ENCODE peak calls at places on chromosomes 16 and 17, in six cellular contexts. T is GM06990, A is mucosa of descending colon, G is tibial nerve, X is SK-N-SH, D is AG10803. J is an unnamed sample.

GRCh38 chr17:32259596-32259995 is 6.0 kb upstream of the RHBDL3 start:
- DNase-seq in T (no peak), A (no peak), G (no peak), X (no peak), D (peak; percentile 48), J (no peak)

GRCh38 chr17:43695968-43696865 is 34.5 kb upstream of the MEOX1 start:
- DNase-seq in T (no peak), A (no peak), G (no peak), X (no peak), D (peak; percentile 79), J (no peak)

GRCh38 chr16:49452108-49452507 is 78.5 kb downstream of the C16orf78 start:
- DNase-seq in T (no peak), A (no peak), G (no peak), X (no peak), D (no peak), J (no peak)

GRCh38 chr17:4648741-4649140 is 7.3 kb upstream of the ALOX15 start:
- DNase-seq in T (no peak), A (no peak), G (no peak), X (no peak), D (no peak), J (no peak)

GRCh38 chr17:8057691-8058114 is 18.8 kb downstream of the ALOX15B start:
- DNase-seq in T (no peak), A (no peak), G (no peak), X (peak; percentile 80), D (peak; percentile 73), J (peak; percentile 80)

GRCh38 chr16:82583415-82583814 is 43.4 kb upstream of the CDH13 start:
- DNase-seq in T (no peak), A (no peak), G (no peak), X (no peak), D (peak; percentile 30), J (no peak)

GRCh38 chr17:65055280-65055707 is 1.2 kb downstream of the GNA13 start:
- DNase-seq in T (no peak), A (no peak), G (no peak), X (peak; percentile 36), D (no peak), J (no peak)

GRCh38 chr16:10828851-10829331 is 10.3 kb upstream of the TVP23A start:
- DNase-seq in T (no peak), A (peak; percentile 81), G (peak; percentile 83), X (peak; percentile 82), D (peak; percentile 89), J (no peak)

GRCh38 chr17:27259356-27259755 is 34.6 kb upstream of the WSB1 start:
- DNase-seq in T (no peak), A (no peak), G (no peak), X (no peak), D (no peak), J (no peak)

GRCh38 chr17:46020023-46020735 is 21.1 kb downstream of the STH start:
- DNase-seq in T (no peak), A (no peak), G (no peak), X (no peak), D (no peak), J (peak; percentile 80)

GRCh38 chr17:63675607-63676539 is 24.1 kb downstream of the LIMD2 start:
- DNase-seq in T (no peak), A (peak; percentile 84), G (peak; percentile 63), X (peak; percentile 85), D (peak; percentile 82), J (no peak)

GRCh38 chr17:43341705-43342600 is 56.8 kb upstream of the ARL4D start:
- DNase-seq in T (no peak), A (no peak), G (no peak), X (no peak), D (peak; percentile 53), J (peak; percentile 56)

GRCh38 chr17:9771465-9771864 is 19.9 kb downstream of the DHRS7C start:
- DNase-seq in T (no peak), A (no peak), G (no peak), X (no peak), D (no peak), J (no peak)

GRCh38 chr16:80974649-80975376 is 31.9 kb downstream of the CMC2 start:
- DNase-seq in T (no peak), A (no peak), G (no peak), X (no peak), D (no peak), J (no peak)

GRCh38 chr16:84614075-84614474 is 3.8 kb downstream of the COTL1 start:
- DNase-seq in T (no peak), A (no peak), G (no peak), X (no peak), D (no peak), J (no peak)

GRCh38 chr16:84613408-84614071 is 4.3 kb downstream of the COTL1 start:
- DNase-seq in T (no peak), A (no peak), G (no peak), X (no peak), D (no peak), J (no peak)

GRCh38 chr16:84617068-84617630 is 729 bp downstream of the COTL1 start:
- DNase-seq in T (peak; percentile 67), A (peak; percentile 74), G (no peak), X (peak; percentile 65), D (no peak), J (peak; percentile 66)

GRCh38 chr16:84616515-84616914 is 1.4 kb downstream of the COTL1 start:
- DNase-seq in T (no peak), A (no peak), G (no peak), X (no peak), D (no peak), J (peak; percentile 52)

DNA sequence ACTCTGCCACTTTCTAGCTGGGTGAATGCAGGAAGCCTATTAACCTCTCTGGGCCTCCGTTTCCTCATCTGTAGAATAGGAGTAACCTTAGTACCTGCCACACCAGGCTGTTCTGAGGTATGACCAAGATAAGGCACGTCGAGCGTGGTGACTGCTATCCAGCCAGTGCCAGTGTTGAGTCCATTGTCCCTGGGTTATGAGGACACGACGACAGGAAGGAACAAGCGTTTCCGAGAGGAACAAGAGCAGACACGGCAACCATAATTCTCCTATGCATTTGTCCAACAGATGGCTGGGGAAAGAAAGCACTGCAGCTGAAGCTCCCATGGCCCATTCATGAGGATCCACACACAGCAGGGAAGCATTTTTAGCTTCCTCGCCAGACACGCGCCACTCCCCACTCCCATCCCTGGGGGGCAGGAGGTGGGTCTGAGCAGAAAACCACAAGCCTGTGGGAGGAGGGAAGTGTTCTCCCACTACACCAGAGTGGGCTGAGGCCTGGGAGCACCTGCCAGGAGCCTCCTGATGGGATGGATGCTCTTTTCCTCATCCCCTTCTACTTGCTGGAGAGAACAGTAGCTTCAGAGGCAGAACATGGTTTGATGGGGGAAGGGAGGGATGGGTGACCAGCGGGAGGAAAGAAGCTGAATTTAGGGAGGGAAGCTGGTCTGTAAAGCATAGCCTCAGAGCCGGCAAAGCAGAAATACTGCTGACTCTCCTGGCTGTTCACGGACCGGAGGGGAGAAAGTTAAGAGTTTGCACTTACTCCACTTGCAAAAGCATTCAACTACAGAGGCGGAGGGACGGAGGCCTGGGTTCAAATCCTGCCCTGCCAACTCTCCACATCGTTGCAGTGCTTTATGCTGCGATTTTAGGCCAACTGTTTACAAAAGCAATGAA is 2.7 kb downstream of the COTL1 start:
- DNase-seq in T (no peak), A (no peak), G (no peak), X (no peak), D (no peak), J (no peak)
- H3K4me3 ChIP-seq in T (peak overlapping the region; percentile 91), A (no peak overlapping the region), G (peak overlapping the region; percentile 85), X (peak overlapping the region; percentile 83), D (peak overlapping the region; percentile 10), J (peak overlapping the region; percentile 86)

DNA sequence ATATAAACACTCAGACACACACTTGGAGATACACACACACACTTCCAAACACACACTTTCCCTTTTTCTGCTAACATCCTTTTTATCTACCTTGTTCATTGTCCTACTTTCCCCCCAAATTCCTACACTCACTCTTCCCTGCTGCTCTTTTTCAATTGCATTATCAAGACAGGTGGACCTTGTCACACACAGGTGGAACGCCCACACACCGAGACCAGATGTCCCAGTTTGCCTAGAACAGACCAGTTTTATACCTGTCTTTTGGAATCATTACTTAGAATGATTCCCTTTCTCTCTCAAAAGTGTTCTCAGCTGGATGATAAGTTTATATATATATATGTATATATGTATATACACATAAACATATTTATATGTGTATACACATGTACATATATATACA is 50.7 kb upstream of the ARHGAP44 start:
- DNase-seq in T (no peak), A (no peak), G (no peak), X (no peak), D (no peak), J (no peak)
- H3K4me3 ChIP-seq in T (no peak overlapping the region), A (no peak overlapping the region), G (no peak overlapping the region), X (no peak overlapping the region), D (no peak overlapping the region), J (no peak overlapping the region)

GRCh38 chr17:48278755-48279491 is 151.1 kb downstream of the SKAP1 start:
- DNase-seq in T (no peak), A (no peak), G (no peak), X (no peak), D (no peak), J (no peak)

GRCh38 chr17:48276776-48277175 is 153.2 kb downstream of the SKAP1 start:
- DNase-seq in T (no peak), A (no peak), G (no peak), X (no peak), D (no peak), J (no peak)

GRCh38 chr17:48283390-48283789 is 146.6 kb downstream of the SKAP1 start:
- DNase-seq in T (no peak), A (no peak), G (no peak), X (no peak), D (no peak), J (no peak)

GRCh38 chr17:48283907-48284306 is 146.1 kb downstream of the SKAP1 start:
- DNase-seq in T (no peak), A (no peak), G (no peak), X (no peak), D (no peak), J (no peak)

DNA sequence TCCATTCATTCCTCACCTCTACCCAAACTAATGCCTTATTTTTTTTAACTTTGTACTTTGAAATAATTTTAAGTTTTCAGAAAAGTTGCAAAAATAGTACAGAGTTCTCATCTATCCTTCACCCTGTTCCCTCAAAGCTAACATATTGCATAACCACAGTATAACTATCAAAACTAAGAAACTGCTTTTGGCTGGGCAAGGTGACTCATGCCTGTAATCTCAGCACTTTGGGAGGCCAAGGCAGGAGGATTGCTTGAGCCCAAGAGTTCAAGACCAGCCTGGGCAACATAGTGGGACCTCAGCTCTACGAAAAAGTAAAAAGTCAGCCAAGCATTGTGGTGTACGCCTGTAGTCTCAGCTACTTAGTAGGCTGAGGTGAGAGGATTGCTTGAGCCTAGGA is 147.7 kb downstream of the SKAP1 start:
- DNase-seq in T (no peak), A (no peak), G (no peak), X (no peak), D (no peak), J (no peak)
- H3K4me3 ChIP-seq in T (no peak overlapping the region), A (no peak overlapping the region), G (no peak overlapping the region), X (no peak overlapping the region), D (no peak overlapping the region), J (no peak overlapping the region)

GRCh38 chr16:78128920-78129319 is 29.5 kb downstream of the WWOX start:
- DNase-seq in T (no peak), A (no peak), G (no peak), X (no peak), D (no peak), J (no peak)
- H3K4me3 ChIP-seq in T (no peak overlapping the region), A (no peak overlapping the region), G (no peak overlapping the region), X (no peak overlapping the region), D (no peak overlapping the region), J (no peak overlapping the region)

J was measured in GM12865.